ENCODE peak calls at places on chromosomes 5 and 9, in five cellular contexts. F, I, Q, N and G are unnamed samples.

GRCh38 chr5:157912621-157913325 is 53.8 kb upstream of the CLINT1 start:
- DNase-seq in F (no peak), I (no peak), Q (no peak), N (no peak), G (no peak)

GRCh38 chr5:95845401-95845800 is 22.9 kb upstream of the GLRX start:
- DNase-seq in F (no peak), I (no peak), Q (no peak), N (no peak), G (no peak)

GRCh38 chr9:117744856-117745389 is 40.7 kb downstream of the TLR4 start:
- DNase-seq in F (no peak), I (no peak), Q (no peak), N (no peak), G (peak)

GRCh38 chr9:109139851-109140250 is 20.1 kb upstream of the TMEM245 start:
- DNase-seq in F (no peak), I (no peak), Q (no peak), N (no peak), G (no peak)

GRCh38 chr5:102290004-102290403 is 6.1 kb downstream of the SLCO4C1 start:
- DNase-seq in F (no peak), I (no peak), Q (no peak), N (no peak), G (no peak)

GRCh38 chr5:31383734-31384133 is 148.2 kb downstream of the DROSHA start:
- DNase-seq in F (no peak), I (no peak), Q (peak), N (no peak), G (no peak)

GRCh38 chr5:140140435-140140834 is 14.7 kb downstream of the IGIP start:
- DNase-seq in F (no peak), I (no peak), Q (peak), N (no peak), G (no peak)

GRCh38 chr5:72817639-72818266 is 1.3 kb downstream of the TNPO1 start:
- DNase-seq in F (no peak), I (no peak), Q (peak), N (no peak), G (no peak)

GRCh38 chr5:7586499-7586898 is 190.6 kb downstream of the ADCY2 start:
- DNase-seq in F (no peak), I (no peak), Q (no peak), N (no peak), G (peak)

GRCh38 chr5:61658592-61659008 is 326.5 kb downstream of the ZSWIM6 start:
- DNase-seq in F (peak), I (peak), Q (peak), N (peak), G (peak)

GRCh38 chr5:148393390-148393741 is 9.6 kb downstream of the FBXO38 start:
- DNase-seq in F (no peak), I (no peak), Q (no peak), N (no peak), G (no peak)

GRCh38 chr5:91038180-91038808 is 344.8 kb downstream of the ARRDC3 start:
- DNase-seq in F (no peak), I (no peak), Q (no peak), N (no peak), G (no peak)

GRCh38 chr5:93899026-93899600 is 157.7 kb upstream of the POU5F2 start:
- DNase-seq in F (no peak), I (no peak), Q (no peak), N (no peak), G (no peak)

GRCh38 chr5:179316961-179317360 is 28.3 kb downstream of the ADAMTS2 start:
- DNase-seq in F (no peak), I (no peak), Q (no peak), N (no peak), G (no peak)

GRCh38 chr5:124527220-124527991 is 219.0 kb downstream of the ZNF608 start:
- DNase-seq in F (no peak), I (no peak), Q (peak), N (no peak), G (no peak)

GRCh38 chr5:131171276-131171815 is 602 bp downstream of the LYRM7 start:
- DNase-seq in F (no peak), I (no peak), Q (no peak), N (no peak), G (no peak)

GRCh38 chr5:77777281-77777892 is 1.2 kb upstream of the TBCA start:
- DNase-seq in F (no peak), I (no peak), Q (no peak), N (no peak), G (no peak)

GRCh38 chr9:132802121-132802795 is 75.8 kb downstream of the AK8 start:
- DNase-seq in F (no peak), I (no peak), Q (no peak), N (peak), G (no peak)

GRCh38 chr9:132797861-132798659 is 80.0 kb downstream of the AK8 start:
- DNase-seq in F (no peak), I (peak), Q (peak), N (no peak), G (no peak)

GRCh38 chr9:132800038-132800648 is 77.9 kb downstream of the AK8 start:
- DNase-seq in F (peak), I (peak), Q (peak), N (peak), G (peak)

GRCh38 chr9:132801659-132802058 is 76.4 kb downstream of the AK8 start:
- DNase-seq in F (no peak), I (no peak), Q (no peak), N (no peak), G (no peak)

DNA sequence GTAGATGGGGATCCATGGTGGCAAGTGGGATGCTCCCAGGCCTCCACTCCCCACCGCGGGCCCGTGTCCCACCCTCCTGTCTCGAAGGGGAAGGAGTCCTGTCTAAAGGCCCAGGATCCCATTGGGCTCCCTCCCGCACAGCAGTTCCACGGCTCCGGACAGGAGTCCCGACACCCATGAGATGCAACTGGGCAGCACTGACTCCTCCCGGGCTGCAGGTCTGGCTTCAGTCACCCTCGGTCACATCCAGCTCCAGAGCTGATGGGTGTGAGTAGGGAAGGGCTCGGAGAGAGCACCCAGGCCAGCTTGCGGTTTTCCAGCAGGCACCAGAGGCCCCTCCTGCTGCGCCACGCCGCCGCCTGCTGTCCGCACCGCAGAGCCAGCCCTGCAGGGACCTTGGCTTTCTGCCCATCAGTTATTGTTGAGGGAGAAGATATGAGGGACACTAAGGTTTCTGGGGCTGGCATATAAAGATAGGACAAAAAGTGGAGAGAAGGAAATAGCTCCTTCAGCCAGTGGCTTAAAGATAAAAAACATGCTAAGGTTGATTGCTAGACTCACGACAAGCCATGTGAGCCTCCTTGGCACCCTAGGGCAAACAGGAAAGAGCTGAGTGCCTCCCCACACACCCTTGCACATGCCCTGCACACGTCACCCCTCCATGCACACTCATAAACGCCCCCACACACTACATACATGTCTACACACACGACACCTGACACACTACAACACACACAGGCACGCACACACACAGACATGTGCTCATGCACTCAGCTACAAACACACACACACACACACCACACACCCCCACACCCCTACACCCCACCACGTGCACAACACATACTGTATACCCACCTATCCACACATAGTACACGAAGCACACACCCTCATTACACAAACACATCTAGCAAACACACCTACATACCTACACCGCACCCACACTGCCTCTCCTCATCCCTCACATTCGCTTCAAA is 79.0 kb downstream of the AK8 start:
- DNase-seq in F (no peak), I (peak), Q (peak), N (no peak), G (no peak)
- TF ChIP-seq CTCF in F (no peak), I (no peak), Q (no peak), N (no peak), G (no peak)

GRCh38 chr5:82885657-82886389 is 191.4 kb downstream of the TMEM167A start:
- DNase-seq in F (no peak), I (no peak), Q (no peak), N (no peak), G (no peak)
- TF ChIP-seq CTCF in F (no peak), I (no peak), Q (no peak), N (peak), G (no peak)

GRCh38 chr9:928363-929042 is 48.0 kb upstream of the DMRT3 start:
- DNase-seq in F (no peak), I (no peak), Q (no peak), N (peak), G (peak)
- TF ChIP-seq CTCF in F (peak), I (no peak), Q (peak), N (peak), G (peak)

DNA sequence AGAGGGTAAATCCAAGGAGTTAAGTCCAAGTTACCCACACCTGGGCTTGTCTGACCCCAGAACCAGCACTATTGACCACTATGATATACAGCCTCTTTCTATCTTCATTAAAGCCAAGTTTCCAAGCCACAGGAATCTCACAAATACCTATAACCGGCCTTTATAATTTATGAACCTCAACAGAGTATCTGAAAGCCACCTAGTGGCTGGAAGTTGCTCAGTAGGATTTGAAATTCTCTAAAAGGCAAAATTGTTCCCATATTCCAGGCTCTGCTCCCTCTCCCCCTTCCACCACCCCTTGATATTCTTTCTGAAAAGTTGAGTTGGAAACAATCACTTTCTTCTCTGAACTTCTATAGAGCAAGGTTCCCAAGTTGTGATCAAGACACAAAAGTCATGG is 106.4 kb upstream of the GPR151 start:
- DNase-seq in F (no peak), I (no peak), Q (no peak), N (no peak), G (no peak)
- TF ChIP-seq CTCF in F (no peak), I (no peak), Q (no peak), N (peak), G (peak)

DNA sequence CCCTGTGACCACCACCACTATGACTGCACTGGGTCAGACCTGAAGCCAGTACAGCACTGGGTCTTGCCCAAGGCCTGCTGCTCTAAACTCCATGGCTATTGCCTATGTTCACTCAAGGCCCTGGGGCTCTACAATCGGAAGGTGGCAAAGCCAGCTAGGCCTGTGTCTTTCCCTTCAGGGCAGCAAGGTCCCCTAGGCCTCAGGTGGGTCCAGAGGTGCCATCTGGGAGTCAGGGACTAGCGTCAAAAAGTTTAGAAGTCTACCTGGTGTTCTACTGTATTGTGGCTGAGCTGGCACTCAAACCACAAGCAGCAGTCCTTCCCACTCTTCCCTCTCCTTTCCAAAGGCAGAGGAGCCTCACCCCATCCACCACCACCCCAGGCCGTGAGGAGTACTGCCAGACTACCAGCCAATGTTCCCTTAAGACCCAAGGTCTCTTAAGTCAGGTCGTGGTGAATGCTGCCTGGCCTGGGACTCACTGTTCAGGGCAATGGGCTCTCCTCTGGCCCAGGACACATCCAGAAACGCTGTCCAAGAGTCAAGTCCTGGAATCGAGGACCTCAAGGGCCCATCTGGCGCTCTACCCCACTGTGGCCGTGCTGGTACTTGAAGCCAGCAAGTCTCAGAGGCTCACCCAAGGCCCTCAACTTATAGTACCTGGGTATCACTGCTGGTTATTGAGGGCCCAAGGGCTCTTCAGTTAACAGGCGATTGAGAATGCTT is 12.9 kb upstream of the SARDH start:
- DNase-seq in F (no peak), I (no peak), Q (no peak), N (no peak), G (no peak)
- TF ChIP-seq CTCF in F (no peak), I (no peak), Q (no peak), N (no peak), G (no peak)

GRCh38 chr5:126103050-126103449 is 320.2 kb upstream of the GRAMD2B start:
- DNase-seq in F (no peak), I (no peak), Q (no peak), N (no peak), G (no peak)

GRCh38 chr5:126101901-126102300 is 321.3 kb upstream of the GRAMD2B start:
- DNase-seq in F (no peak), I (no peak), Q (no peak), N (no peak), G (no peak)

GRCh38 chr5:126099077-126099476 is 324.1 kb upstream of the GRAMD2B start:
- DNase-seq in F (no peak), I (no peak), Q (no peak), N (no peak), G (peak)

GRCh38 chr5:126098330-126099017 is 324.7 kb upstream of the GRAMD2B start:
- DNase-seq in F (no peak), I (no peak), Q (peak), N (no peak), G (no peak)

GRCh38 chr5:126100767-126101166 is 322.4 kb upstream of the GRAMD2B start:
- DNase-seq in F (no peak), I (no peak), Q (peak), N (no peak), G (peak)
- TF ChIP-seq CTCF in F (no peak), I (no peak), Q (peak), N (peak), G (peak)

DNA sequence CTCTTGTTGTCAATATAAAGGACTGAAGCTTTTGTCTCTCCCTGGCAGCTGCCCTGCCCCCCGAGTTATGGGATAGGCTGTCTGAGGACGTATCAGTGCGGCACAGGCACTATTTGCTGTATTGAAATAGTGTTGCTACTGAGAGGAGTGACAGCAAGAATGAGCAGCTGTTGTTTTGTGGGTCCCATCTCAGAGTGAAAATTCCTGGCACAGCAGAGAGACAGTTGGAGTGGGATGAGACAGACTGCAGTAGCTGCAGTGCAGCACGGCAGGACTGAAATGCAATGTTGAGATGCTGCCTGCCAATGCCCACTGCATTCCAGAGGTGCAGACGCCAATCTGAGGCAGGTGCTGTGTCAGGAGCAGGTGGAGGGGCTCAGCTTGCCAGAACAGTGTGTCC is 194.4 kb upstream of the GLRA1 start:
- DNase-seq in F (no peak), I (no peak), Q (no peak), N (no peak), G (no peak)
- TF ChIP-seq CTCF in F (no peak), I (no peak), Q (no peak), N (no peak), G (no peak)

DNA sequence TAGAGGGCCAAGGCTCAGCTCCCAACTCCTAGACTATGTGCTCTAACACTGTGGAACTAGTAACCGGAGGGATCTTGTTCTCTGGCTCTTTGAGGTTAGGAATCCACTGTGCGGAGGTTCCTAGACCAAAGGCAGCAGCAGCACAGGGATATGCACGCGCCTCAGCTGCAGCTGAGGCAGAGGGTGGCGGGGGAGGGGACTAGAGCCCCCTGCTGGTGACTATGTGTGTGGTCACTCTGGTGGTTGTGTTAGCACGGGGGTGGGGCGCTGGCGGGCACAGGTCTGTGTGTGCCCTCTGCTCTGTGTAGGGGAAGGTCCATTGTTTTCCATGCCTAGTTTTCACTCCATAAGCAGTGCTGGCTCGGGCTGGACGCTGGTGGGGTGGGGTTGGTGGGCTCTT is 458.0 kb upstream of the IZUMO3 start:
- DNase-seq in F (no peak), I (no peak), Q (no peak), N (no peak), G (peak)
- TF ChIP-seq CTCF in F (no peak), I (no peak), Q (no peak), N (no peak), G (peak)